ENCODE peak calls at places on chromosomes 16 and 17, in five cellular contexts. One of them, this sample, is unnamed.

GRCh38 chr17:80940171-80941123 is 51.2 kb upstream of the CHMP6 start:
- DNase-seq in activated gamma-delta T cell treated with anti-CD3 and anti-CD28 coated beads, Interleukin-2, amount 50 U/mL, for 16 hours: no peak
- DNase-seq in Kasumi-1: no peak
- DNase-seq in MV-4-11: peak
- DNase-seq in HCT116: no peak
- DNase-seq in this sample: no peak

GRCh38 chr16:67580202-67580601 is 17.9 kb downstream of the CTCF start:
- DNase-seq in Kasumi-1: no peak
- DNase-seq in MV-4-11: no peak
- DNase-seq in activated gamma-delta T cell treated with anti-CD3 and anti-CD28 coated beads, Interleukin-2, amount 50 U/mL, for 16 hours: no peak
- DNase-seq in HCT116: no peak
- DNase-seq in this sample: no peak

GRCh38 chr17:40461036-40461721 is 17.9 kb downstream of the IGFBP4 start:
- DNase-seq in HCT116: no peak
- DNase-seq in activated gamma-delta T cell treated with anti-CD3 and anti-CD28 coated beads, Interleukin-2, amount 50 U/mL, for 16 hours: no peak
- DNase-seq in Kasumi-1: no peak
- DNase-seq in MV-4-11: no peak
- DNase-seq in this sample: no peak

GRCh38 chr16:84654238-84654637 is 5.9 kb downstream of the KLHL36 start:
- DNase-seq in activated gamma-delta T cell treated with anti-CD3 and anti-CD28 coated beads, Interleukin-2, amount 50 U/mL, for 16 hours: no peak
- DNase-seq in HCT116: no peak
- DNase-seq in MV-4-11: no peak
- DNase-seq in Kasumi-1: no peak
- DNase-seq in this sample: no peak

GRCh38 chr17:9865585-9865984 is 39.5 kb downstream of the RCVRN start:
- DNase-seq in Kasumi-1: no peak
- DNase-seq in activated gamma-delta T cell treated with anti-CD3 and anti-CD28 coated beads, Interleukin-2, amount 50 U/mL, for 16 hours: no peak
- DNase-seq in HCT116: no peak
- DNase-seq in MV-4-11: peak
- DNase-seq in this sample: no peak

GRCh38 chr17:67829331-67829730 is 4.0 kb downstream of the BPTF start:
- DNase-seq in Kasumi-1: no peak
- DNase-seq in MV-4-11: no peak
- DNase-seq in HCT116: no peak
- DNase-seq in activated gamma-delta T cell treated with anti-CD3 and anti-CD28 coated beads, Interleukin-2, amount 50 U/mL, for 16 hours: no peak
- DNase-seq in this sample: no peak

GRCh38 chr16:28280881-28281836 is 11.2 kb upstream of the SBK1 start:
- DNase-seq in MV-4-11: no peak
- DNase-seq in HCT116: no peak
- DNase-seq in Kasumi-1: no peak
- DNase-seq in activated gamma-delta T cell treated with anti-CD3 and anti-CD28 coated beads, Interleukin-2, amount 50 U/mL, for 16 hours: no peak
- DNase-seq in this sample: no peak

GRCh38 chr17:78879679-78880186 is 23.3 kb downstream of the CEP295NL start:
- DNase-seq in HCT116: no peak
- DNase-seq in MV-4-11: peak
- DNase-seq in activated gamma-delta T cell treated with anti-CD3 and anti-CD28 coated beads, Interleukin-2, amount 50 U/mL, for 16 hours: no peak
- DNase-seq in Kasumi-1: peak
- DNase-seq in this sample: peak

GRCh38 chr17:27390540-27390939 is 65.7 kb upstream of the KSR1 start:
- DNase-seq in Kasumi-1: no peak
- DNase-seq in MV-4-11: no peak
- DNase-seq in activated gamma-delta T cell treated with anti-CD3 and anti-CD28 coated beads, Interleukin-2, amount 50 U/mL, for 16 hours: no peak
- DNase-seq in HCT116: no peak
- DNase-seq in this sample: no peak

GRCh38 chr17:73595068-73595865 is 49.0 kb downstream of the SDK2 start:
- DNase-seq in HCT116: no peak
- DNase-seq in Kasumi-1: no peak
- DNase-seq in MV-4-11: no peak
- DNase-seq in activated gamma-delta T cell treated with anti-CD3 and anti-CD28 coated beads, Interleukin-2, amount 50 U/mL, for 16 hours: no peak
- DNase-seq in this sample: no peak

GRCh38 chr16:53341787-53342186 is 92.5 kb upstream of the RBL2 start:
- DNase-seq in MV-4-11: no peak
- DNase-seq in HCT116: no peak
- DNase-seq in Kasumi-1: no peak
- DNase-seq in activated gamma-delta T cell treated with anti-CD3 and anti-CD28 coated beads, Interleukin-2, amount 50 U/mL, for 16 hours: no peak
- DNase-seq in this sample: no peak

GRCh38 chr17:44543213-44543904 is 13.9 kb upstream of the FZD2 start:
- DNase-seq in activated gamma-delta T cell treated with anti-CD3 and anti-CD28 coated beads, Interleukin-2, amount 50 U/mL, for 16 hours: no peak
- DNase-seq in HCT116: no peak
- DNase-seq in MV-4-11: no peak
- DNase-seq in Kasumi-1: no peak
- DNase-seq in this sample: no peak

GRCh38 chr16:21208831-21209230 is 2.5 kb downstream of the ZP2 start:
- DNase-seq in MV-4-11: no peak
- DNase-seq in Kasumi-1: no peak
- DNase-seq in HCT116: no peak
- DNase-seq in activated gamma-delta T cell treated with anti-CD3 and anti-CD28 coated beads, Interleukin-2, amount 50 U/mL, for 16 hours: no peak
- DNase-seq in this sample: no peak

GRCh38 chr17:390025-390424 is 37.4 kb upstream of the RPH3AL start:
- DNase-seq in HCT116: no peak
- DNase-seq in Kasumi-1: no peak
- DNase-seq in activated gamma-delta T cell treated with anti-CD3 and anti-CD28 coated beads, Interleukin-2, amount 50 U/mL, for 16 hours: no peak
- DNase-seq in MV-4-11: no peak
- DNase-seq in this sample: no peak

GRCh38 chr17:34619687-34620217 is 40.4 kb downstream of the TMEM132E start:
- DNase-seq in HCT116: no peak
- DNase-seq in Kasumi-1: no peak
- DNase-seq in activated gamma-delta T cell treated with anti-CD3 and anti-CD28 coated beads, Interleukin-2, amount 50 U/mL, for 16 hours: no peak
- DNase-seq in MV-4-11: no peak
- DNase-seq in this sample: no peak

GRCh38 chr16:12470311-12471229 is 333.1 kb downstream of the CPPED1 start:
- DNase-seq in MV-4-11: no peak
- DNase-seq in Kasumi-1: no peak
- DNase-seq in activated gamma-delta T cell treated with anti-CD3 and anti-CD28 coated beads, Interleukin-2, amount 50 U/mL, for 16 hours: no peak
- DNase-seq in HCT116: no peak
- DNase-seq in this sample: no peak

GRCh38 chr17:74389094-74389753 is 21.9 kb downstream of the GPR142 start:
- DNase-seq in MV-4-11: no peak
- DNase-seq in HCT116: no peak
- DNase-seq in activated gamma-delta T cell treated with anti-CD3 and anti-CD28 coated beads, Interleukin-2, amount 50 U/mL, for 16 hours: no peak
- DNase-seq in Kasumi-1: no peak
- DNase-seq in this sample: no peak

GRCh38 chr16:72927199-72928088 is 120.5 kb downstream of the ZFHX3 start:
- DNase-seq in activated gamma-delta T cell treated with anti-CD3 and anti-CD28 coated beads, Interleukin-2, amount 50 U/mL, for 16 hours: no peak
- DNase-seq in HCT116: no peak
- DNase-seq in Kasumi-1: peak
- DNase-seq in MV-4-11: peak
- DNase-seq in this sample: no peak

GRCh38 chr17:59508999-59509398 is 56.4 kb upstream of the DHX40 start:
- DNase-seq in MV-4-11: no peak
- DNase-seq in HCT116: no peak
- DNase-seq in Kasumi-1: no peak
- DNase-seq in activated gamma-delta T cell treated with anti-CD3 and anti-CD28 coated beads, Interleukin-2, amount 50 U/mL, for 16 hours: no peak
- DNase-seq in this sample: no peak

This sample was measured in left colon.